ENCODE peak calls at places on chromosomes 12 and 14, in four cellular contexts. P is IMR-90, U is H1, E is mesendoderm. C is an unnamed sample.

GRCh38 chr12:50257226-50258166 is 25.8 kb downstream of the LIMA1 start:
- DNase-seq in P (peak), U (no peak), E (no peak), C (no peak)

GRCh38 chr12:94150483-94151225 is 2.3 kb downstream of the PLXNC1 start:
- DNase-seq in P (no peak), U (no peak), E (no peak), C (peak)

GRCh38 chr12:90366286-90366685 is 588.7 kb downstream of the CCER1 start:
- DNase-seq in P (peak), U (no peak), E (no peak), C (no peak)

GRCh38 chr12:86719381-86719780 is 463.2 kb upstream of the MGAT4C start:
- DNase-seq in P (peak), U (no peak), E (no peak), C (no peak)

GRCh38 chr14:32252030-32252670 is 49.1 kb upstream of the RNU6-8 start:
- DNase-seq in P (peak), U (no peak), E (peak), C (peak)

GRCh38 chr14:72049462-72049861 is 117.2 kb downstream of the RGS6 start:
- DNase-seq in P (no peak), U (no peak), E (no peak), C (no peak)

GRCh38 chr12:45336331-45336730 is 120.4 kb downstream of the ANO6 start:
- DNase-seq in P (peak), U (no peak), E (no peak), C (no peak)

GRCh38 chr12:122886161-122886560 is 9.8 kb downstream of the VPS37B start:
- DNase-seq in P (no peak), U (no peak), E (no peak), C (no peak)

GRCh38 chr12:76790564-76791552 is 26.9 kb downstream of the ZDHHC17 start:
- DNase-seq in P (peak), U (no peak), E (no peak), C (no peak)

GRCh38 chr14:74257078-74257987 is 18.1 kb downstream of the VSX2 start:
- DNase-seq in P (peak), U (no peak), E (peak), C (peak)

GRCh38 chr12:89373772-89374572 is 21.7 kb upstream of the DUSP6 start:
- DNase-seq in P (peak), U (no peak), E (no peak), C (no peak)

GRCh38 chr12:19203539-19204506 is 74.3 kb downstream of the PLEKHA5 start:
- DNase-seq in P (no peak), U (no peak), E (no peak), C (no peak)

GRCh38 chr14:73026243-73026844 is 562 bp downstream of the ZFYVE1 start:
- DNase-seq in P (no peak), U (no peak), E (no peak), C (no peak)

GRCh38 chr12:48572326-48572725 is 2.5 kb upstream of the LALBA start:
- DNase-seq in P (no peak), U (no peak), E (no peak), C (no peak)

GRCh38 chr12:11795192-11795909 is 145.9 kb downstream of the ETV6 start:
- DNase-seq in P (no peak), U (no peak), E (no peak), C (no peak)

GRCh38 chr14:61585598-61586538 is 109.4 kb upstream of the HIF1A start:
- DNase-seq in P (peak), U (no peak), E (no peak), C (no peak)

GRCh38 chr14:61564623-61565091 is 130.7 kb upstream of the HIF1A start:
- DNase-seq in P (peak), U (no peak), E (peak), C (no peak)

GRCh38 chr14:60509438-60510253 is 700 bp downstream of the SIX6 start:
- DNase-seq in P (no peak), U (no peak), E (peak), C (peak)

GRCh38 chr12:108734200-108734906 is 3.0 kb upstream of the CORO1C start:
- DNase-seq in P (peak), U (no peak), E (peak), C (peak)

DNA sequence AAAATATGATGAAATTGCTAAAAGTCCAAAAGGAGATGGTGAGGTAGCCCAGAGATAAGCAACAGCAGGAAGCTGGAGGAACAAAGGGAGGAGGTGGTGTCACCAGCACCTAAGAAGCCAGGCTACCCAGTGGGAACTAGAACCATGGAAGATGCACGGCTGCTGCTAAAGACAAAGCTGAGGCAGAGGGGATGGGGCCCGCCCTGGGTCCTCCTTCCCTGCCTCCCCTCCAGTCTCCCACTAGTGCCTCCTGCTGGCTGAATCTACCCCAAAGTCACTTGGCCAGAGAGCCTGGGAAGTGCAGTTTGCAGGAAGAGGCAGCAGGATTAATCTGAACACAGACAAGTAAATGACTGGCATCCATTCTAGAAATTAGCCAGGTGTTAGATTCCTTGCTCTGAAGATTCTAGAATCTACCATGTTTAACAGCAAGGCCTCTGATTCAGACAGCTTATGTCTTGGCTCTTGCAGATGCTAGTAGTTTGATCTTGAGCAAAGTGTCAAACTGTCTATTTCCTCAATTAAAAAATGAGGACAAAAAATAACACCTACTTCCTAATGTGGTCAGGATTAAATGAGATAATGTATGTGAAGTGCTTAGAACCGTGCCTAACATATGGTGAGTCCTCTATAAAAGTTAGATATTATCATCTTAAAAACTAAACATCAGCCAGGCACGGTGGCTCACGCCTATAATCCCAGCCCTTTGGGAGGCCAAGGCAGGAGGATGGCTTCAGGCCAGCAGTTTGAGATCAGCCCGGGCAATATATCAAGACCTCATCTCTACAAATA is 5.9 kb upstream of the LRP10 start:
- DNase-seq in P (no peak), U (no peak), E (peak), C (peak)
- H4K8ac ChIP-seq in P (no peak), U (peak), E (no peak), C (no peak)

DNA sequence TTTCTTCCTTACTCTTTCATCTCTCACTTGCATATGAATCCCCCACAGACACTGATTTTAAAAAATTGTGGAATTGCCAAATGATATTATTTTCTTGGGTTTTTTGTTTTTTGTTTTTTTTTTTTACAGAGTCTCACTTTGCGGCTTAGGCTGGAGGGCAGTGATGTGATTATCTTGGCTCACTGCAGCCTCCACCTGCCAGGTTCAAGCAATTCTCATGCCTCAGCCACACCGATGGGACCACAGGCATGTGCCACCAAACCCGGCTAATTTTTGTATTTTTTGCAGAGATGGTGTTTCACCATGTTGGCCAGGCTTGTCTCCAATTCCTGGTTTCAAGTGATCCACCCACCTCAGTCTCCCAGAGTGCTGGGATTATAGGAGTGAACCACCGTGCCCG is 68.2 kb downstream of the BCAT1 start:
- DNase-seq in P (no peak), U (no peak), E (no peak), C (no peak)
- H4K5ac ChIP-seq in P (no peak), U (no peak), E (no peak), C (no peak)

GRCh38 chr12:124347805-124348658 is 53.1 kb downstream of the RFLNA start:
- DNase-seq in P (no peak), U (no peak), E (no peak), C (no peak)

GRCh38 chr12:124344526-124344925 is 49.6 kb downstream of the RFLNA start:
- DNase-seq in P (no peak), U (no peak), E (no peak), C (no peak)

GRCh38 chr12:124347335-124347734 is 52.4 kb downstream of the RFLNA start:
- DNase-seq in P (no peak), U (no peak), E (no peak), C (no peak)

GRCh38 chr12:124346425-124347168 is 51.7 kb downstream of the RFLNA start:
- DNase-seq in P (no peak), U (no peak), E (no peak), C (no peak)

DNA sequence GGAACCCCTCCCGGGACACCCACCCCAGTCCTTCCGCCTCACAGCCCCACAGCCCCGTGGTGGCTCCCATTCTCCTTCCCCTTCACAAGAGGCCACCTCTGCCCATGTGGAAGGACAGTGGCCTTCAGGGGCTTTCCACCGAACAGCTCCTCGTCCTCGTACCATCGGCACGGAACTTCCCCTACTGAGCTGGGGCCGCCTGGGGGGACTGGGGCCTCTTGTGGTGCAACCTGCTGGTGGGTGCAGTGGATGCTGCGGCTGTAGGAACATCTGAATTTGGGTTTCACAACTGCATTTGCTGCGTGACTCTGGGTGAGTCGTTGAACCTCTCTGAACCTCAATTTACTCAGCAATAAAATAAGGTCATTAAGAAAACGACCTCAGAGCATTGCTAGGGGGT is 50.9 kb downstream of the RFLNA start:
- DNase-seq in P (peak), U (no peak), E (no peak), C (no peak)
- H4K8ac ChIP-seq in P (no peak), U (no peak), E (no peak), C (no peak)

DNA sequence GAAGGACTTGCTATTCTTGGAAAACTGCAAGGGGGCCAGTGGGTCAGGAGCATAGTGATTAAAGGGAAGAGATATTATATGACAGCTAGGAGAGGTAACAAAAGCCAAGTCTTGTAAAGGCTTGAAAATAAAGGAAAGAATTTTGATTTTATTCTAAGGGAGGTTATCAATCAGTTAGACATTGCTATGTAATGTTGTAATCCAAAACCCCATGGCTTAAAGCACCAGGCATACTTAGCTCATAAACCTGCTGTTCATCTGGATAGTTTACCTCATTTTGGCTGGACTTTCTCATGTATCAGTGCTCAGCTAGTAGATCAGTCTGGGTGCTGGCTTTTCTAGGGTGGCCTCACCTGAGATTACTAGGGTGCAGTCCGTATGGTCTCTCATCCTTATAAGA is 680.9 kb upstream of the LMO3 start:
- DNase-seq in P (no peak), U (no peak), E (no peak), C (no peak)
- H4K5ac ChIP-seq in P (no peak), U (no peak), E (no peak), C (no peak)

DNA sequence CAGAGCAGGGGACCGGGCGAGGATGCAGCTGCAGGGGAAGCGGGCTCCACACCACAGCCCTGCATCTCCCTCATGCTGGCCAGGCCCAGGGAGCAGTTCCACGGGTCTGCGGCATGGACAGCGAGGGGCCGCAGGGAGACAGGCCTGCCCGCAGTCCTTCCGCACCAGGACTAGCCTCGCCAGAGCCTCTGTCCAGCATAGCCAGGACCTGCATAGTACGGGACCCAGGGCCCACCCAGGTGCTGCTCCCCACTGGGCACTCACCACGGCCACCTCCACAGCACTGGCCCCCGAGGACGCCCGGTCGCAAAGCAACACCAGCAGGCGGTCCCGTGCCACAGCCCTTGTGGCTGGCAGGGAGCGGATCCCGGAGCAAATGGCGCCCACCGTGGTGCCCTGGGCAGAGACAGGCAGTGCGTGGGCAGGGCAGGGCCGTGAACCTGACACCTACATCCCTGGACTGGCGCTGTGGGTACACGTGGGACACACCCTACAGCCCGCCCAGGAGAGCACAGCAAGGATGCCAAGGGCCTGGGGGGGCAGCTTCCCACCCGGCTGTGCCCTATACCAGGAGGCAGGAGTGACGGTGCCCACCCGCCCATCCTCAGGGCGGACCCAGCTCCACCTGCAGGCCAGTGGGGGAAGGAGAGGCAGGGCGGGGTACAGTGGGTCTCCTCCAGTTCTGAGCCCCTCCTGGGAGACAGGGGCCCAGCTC is 23.8 kb downstream of the JAG2 start:
- DNase-seq in P (no peak), U (no peak), E (no peak), C (peak)
- H4K8ac ChIP-seq in P (no peak), U (peak), E (no peak), C (no peak)

GRCh38 chr14:34993444-34993843 is 10.7 kb downstream of the SRP54 start:
- DNase-seq in P (no peak), U (no peak), E (no peak), C (no peak)
- H4K5ac ChIP-seq in P (no peak), U (no peak), E (no peak), C (no peak)

GRCh38 chr12:53006810-53007742 is 820 bp downstream of the EIF4B start:
- DNase-seq in P (peak), U (no peak), E (peak), C (peak)

GRCh38 chr12:53005986-53006809 is at the start of gene EIF4B:
- DNase-seq in P (peak), U (peak), E (peak), C (peak)

GRCh38 chr12:53004178-53004577 is 2.1 kb upstream of the EIF4B start:
- DNase-seq in P (no peak), U (no peak), E (peak), C (peak)

GRCh38 chr12:53004582-53004981 is 1.7 kb upstream of the EIF4B start:
- DNase-seq in P (peak), U (no peak), E (peak), C (peak)

GRCh38 chr12:53005215-53005985 is 856 bp upstream of the EIF4B start:
- DNase-seq in P (no peak), U (no peak), E (peak), C (no peak)
- H4K8ac ChIP-seq in P (peak), U (peak), E (peak), C (no peak)

DNA sequence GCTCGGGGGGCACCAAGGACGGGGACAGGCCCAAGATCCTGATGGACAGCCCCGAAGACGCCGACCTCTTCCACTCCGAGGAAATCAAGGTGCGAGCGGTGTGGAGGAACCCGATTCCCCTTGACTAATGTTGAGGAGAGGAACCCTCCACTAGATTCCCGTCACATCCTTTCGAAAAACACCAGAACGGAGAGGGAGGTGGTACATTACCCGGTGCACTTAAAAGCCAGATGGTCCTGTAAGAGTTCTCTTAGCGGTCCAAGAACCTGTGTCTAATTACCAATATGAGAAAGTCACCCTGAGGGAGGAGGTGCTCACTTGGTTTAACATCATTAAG is 350 bp downstream of the PRKAB1 start:
- DNase-seq in P (peak), U (no peak), E (no peak), C (no peak)
- H4K5ac ChIP-seq in P (peak), U (peak), E (no peak), C (no peak)

GRCh38 chr12:6685814-6686213 is 3.4 kb downstream of the ZNF384 start:
- DNase-seq in P (no peak), U (no peak), E (no peak), C (no peak)

GRCh38 chr12:6689000-6689882 is at the start of gene ZNF384:
- DNase-seq in P (peak), U (peak), E (peak), C (peak)

GRCh38 chr12:6691473-6691872 is 2.3 kb upstream of the ZNF384 start:
- DNase-seq in P (peak), U (no peak), E (no peak), C (no peak)

GRCh38 chr12:6684609-6685008 is 4.6 kb downstream of the ZNF384 start:
- DNase-seq in P (peak), U (no peak), E (peak), C (no peak)

GRCh38 chr12:6688543-6688999 is 604 bp downstream of the ZNF384 start:
- DNase-seq in P (peak), U (peak), E (no peak), C (no peak)
- H4K8ac ChIP-seq in P (peak), U (peak), E (no peak), C (no peak)

GRCh38 chr12:753401-754237 is 1.2 kb downstream of the WNK1 start:
- DNase-seq in P (no peak), U (no peak), E (peak), C (peak)
- H4K5ac ChIP-seq in P (no peak), U (no peak), E (no peak), C (no peak)